ENCODE peak calls at places on chromosomes 6 and 20, in seven cellular contexts. One of them, this sample, is unnamed.

GRCh38 chr6:129500958-129501381 is 209.0 kb downstream of the ARHGAP18 start:
- DNase-seq in H9: no peak
- DNase-seq in H1: no peak
- DNase-seq in IMR-90: peak; percentile 7
- DNase-seq in mesendoderm: peak; percentile 45
- DNase-seq in mesenchymal stem cell: peak; percentile 80
- DNase-seq in trophoblast cell: no peak
- DNase-seq in this sample: no peak

GRCh38 chr6:109491207-109491938 is 8.4 kb upstream of the ZBTB24 start:
- DNase-seq in H9: no peak
- DNase-seq in H1: no peak
- DNase-seq in IMR-90: peak; percentile 29
- DNase-seq in mesendoderm: no peak
- DNase-seq in mesenchymal stem cell: peak; percentile 46
- DNase-seq in trophoblast cell: no peak
- DNase-seq in this sample: no peak

GRCh38 chr6:48641544-48641943 is 530.5 kb upstream of the PTCHD4 start:
- DNase-seq in H9: no peak
- DNase-seq in H1: no peak
- DNase-seq in IMR-90: peak; percentile 80
- DNase-seq in mesendoderm: no peak
- DNase-seq in mesenchymal stem cell: peak; percentile 1
- DNase-seq in trophoblast cell: peak; percentile 6
- DNase-seq in this sample: no peak

GRCh38 chr20:62275263-62275619 is 27.6 kb upstream of the ADRM1 start:
- DNase-seq in H9: no peak
- DNase-seq in H1: no peak
- DNase-seq in IMR-90: no peak
- DNase-seq in mesendoderm: no peak
- DNase-seq in mesenchymal stem cell: no peak
- DNase-seq in trophoblast cell: no peak
- DNase-seq in this sample: no peak

GRCh38 chr6:110949679-110950285 is 8.7 kb upstream of the GTF3C6 start:
- DNase-seq in H9: no peak
- DNase-seq in H1: no peak
- DNase-seq in IMR-90: peak; percentile 54
- DNase-seq in mesendoderm: no peak
- DNase-seq in mesenchymal stem cell: peak; percentile 33
- DNase-seq in trophoblast cell: no peak
- DNase-seq in this sample: no peak

GRCh38 chr6:86459978-86460377 is 477.4 kb upstream of the HTR1E start:
- DNase-seq in H9: no peak
- DNase-seq in H1: no peak
- DNase-seq in IMR-90: no peak
- DNase-seq in mesendoderm: no peak
- DNase-seq in mesenchymal stem cell: no peak
- DNase-seq in trophoblast cell: no peak
- DNase-seq in this sample: no peak

GRCh38 chr6:33205172-33206026 is 944 bp downstream of the HSD17B8 start:
- DNase-seq in H9: no peak
- DNase-seq in H1: no peak
- DNase-seq in IMR-90: peak; percentile 64
- DNase-seq in mesendoderm: peak; percentile 86
- DNase-seq in mesenchymal stem cell: peak; percentile 59
- DNase-seq in trophoblast cell: peak; percentile 27
- DNase-seq in this sample: no peak

GRCh38 chr20:46650575-46651090 is 626 bp downstream of the SLC13A3 start:
- DNase-seq in H9: no peak
- DNase-seq in H1: no peak
- DNase-seq in IMR-90: no peak
- DNase-seq in mesendoderm: no peak
- DNase-seq in mesenchymal stem cell: no peak
- DNase-seq in trophoblast cell: peak; percentile 11
- DNase-seq in this sample: no peak

GRCh38 chr20:51458751-51459439 is 83.6 kb downstream of the NFATC2 start:
- DNase-seq in H9: no peak
- DNase-seq in H1: no peak
- DNase-seq in IMR-90: no peak
- DNase-seq in mesendoderm: no peak
- DNase-seq in mesenchymal stem cell: no peak
- DNase-seq in trophoblast cell: no peak
- DNase-seq in this sample: no peak

GRCh38 chr6:36863670-36864540 is 10.7 kb downstream of the PPIL1 start:
- DNase-seq in H9: no peak
- DNase-seq in H1: no peak
- DNase-seq in IMR-90: no peak
- DNase-seq in mesendoderm: no peak
- DNase-seq in mesenchymal stem cell: no peak
- DNase-seq in trophoblast cell: no peak
- DNase-seq in this sample: no peak

GRCh38 chr6:4041480-4041879 is 37.5 kb downstream of the FAM217A start:
- DNase-seq in H9: no peak
- DNase-seq in H1: no peak
- DNase-seq in IMR-90: no peak
- DNase-seq in mesendoderm: no peak
- DNase-seq in mesenchymal stem cell: no peak
- DNase-seq in trophoblast cell: no peak
- DNase-seq in this sample: no peak

GRCh38 chr20:63507083-63507743 is 8.3 kb upstream of the EEF1A2 start:
- DNase-seq in H9: no peak
- DNase-seq in H1: no peak
- DNase-seq in IMR-90: no peak
- DNase-seq in mesendoderm: no peak
- DNase-seq in mesenchymal stem cell: no peak
- DNase-seq in trophoblast cell: no peak
- DNase-seq in this sample: no peak

GRCh38 chr6:125714431-125715090 is 34.9 kb upstream of the HEY2 start:
- DNase-seq in H9: no peak
- DNase-seq in H1: no peak
- DNase-seq in IMR-90: no peak
- DNase-seq in mesendoderm: no peak
- DNase-seq in mesenchymal stem cell: no peak
- DNase-seq in trophoblast cell: no peak
- DNase-seq in this sample: no peak

GRCh38 chr6:39173276-39173675 is 56.0 kb downstream of the KCNK5 start:
- DNase-seq in H9: no peak
- DNase-seq in H1: no peak
- DNase-seq in IMR-90: no peak
- DNase-seq in mesendoderm: no peak
- DNase-seq in mesenchymal stem cell: no peak
- DNase-seq in trophoblast cell: no peak
- DNase-seq in this sample: no peak

GRCh38 chr6:22067127-22067526 is 229.7 kb downstream of the PRL start:
- DNase-seq in H9: no peak
- DNase-seq in H1: no peak
- DNase-seq in IMR-90: no peak
- DNase-seq in mesendoderm: no peak
- DNase-seq in mesenchymal stem cell: no peak
- DNase-seq in trophoblast cell: no peak
- DNase-seq in this sample: no peak

GRCh38 chr6:168130168-168130651 is 51.2 kb upstream of the FRMD1 start:
- DNase-seq in H9: peak; percentile 24
- DNase-seq in H1: no peak
- DNase-seq in IMR-90: no peak
- DNase-seq in mesendoderm: no peak
- DNase-seq in mesenchymal stem cell: no peak
- DNase-seq in trophoblast cell: no peak
- DNase-seq in this sample: no peak

GRCh38 chr6:162627362-162627761 is 100.2 kb downstream of the PRKN start:
- DNase-seq in H9: no peak
- DNase-seq in H1: no peak
- DNase-seq in IMR-90: no peak
- DNase-seq in mesendoderm: no peak
- DNase-seq in mesenchymal stem cell: no peak
- DNase-seq in trophoblast cell: no peak
- DNase-seq in this sample: no peak

GRCh38 chr6:118580585-118581419 is 32.7 kb downstream of the PLN start:
- DNase-seq in H9: peak; percentile 67
- DNase-seq in H1: peak; percentile 15
- DNase-seq in IMR-90: peak; percentile 78
- DNase-seq in mesendoderm: peak; percentile 89
- DNase-seq in mesenchymal stem cell: peak; percentile 79
- DNase-seq in trophoblast cell: peak; percentile 48
- DNase-seq in this sample: peak; percentile 66

GRCh38 chr6:4280721-4281120 is 145.3 kb upstream of the ECI2 start:
- DNase-seq in H9: no peak
- DNase-seq in H1: no peak
- DNase-seq in IMR-90: peak; percentile 91
- DNase-seq in mesendoderm: peak; percentile 48
- DNase-seq in mesenchymal stem cell: peak; percentile 79
- DNase-seq in trophoblast cell: no peak
- DNase-seq in this sample: no peak

GRCh38 chr6:121826156-121826810 is 390.8 kb downstream of the GJA1 start:
- DNase-seq in H9: no peak
- DNase-seq in H1: no peak
- DNase-seq in IMR-90: peak; percentile 95
- DNase-seq in mesendoderm: peak; percentile 72
- DNase-seq in mesenchymal stem cell: peak; percentile 80
- DNase-seq in trophoblast cell: peak; percentile 44
- DNase-seq in this sample: no peak

GRCh38 chr6:38847497-38847896 is 132.4 kb downstream of the DNAH8 start:
- DNase-seq in H9: no peak
- DNase-seq in H1: no peak
- DNase-seq in IMR-90: no peak
- DNase-seq in mesendoderm: no peak
- DNase-seq in mesenchymal stem cell: no peak
- DNase-seq in trophoblast cell: no peak
- DNase-seq in this sample: no peak

GRCh38 chr6:28896505-28897392 is 27.0 kb downstream of the TRIM27 start:
- DNase-seq in H9: peak; percentile 61
- DNase-seq in H1: no peak
- DNase-seq in IMR-90: peak; percentile 55
- DNase-seq in mesendoderm: peak; percentile 90
- DNase-seq in mesenchymal stem cell: peak; percentile 83
- DNase-seq in trophoblast cell: peak; percentile 50
- DNase-seq in this sample: peak; percentile 73

GRCh38 chr6:119147101-119148053 is 68.9 kb upstream of the FAM184A start:
- DNase-seq in H9: no peak
- DNase-seq in H1: no peak
- DNase-seq in IMR-90: peak; percentile 98
- DNase-seq in mesendoderm: peak; percentile 66
- DNase-seq in mesenchymal stem cell: peak; percentile 98
- DNase-seq in trophoblast cell: peak; percentile 86
- DNase-seq in this sample: no peak

GRCh38 chr6:20791074-20791473 is 256.8 kb downstream of the CDKAL1 start:
- DNase-seq in H9: no peak
- DNase-seq in H1: no peak
- DNase-seq in IMR-90: no peak
- DNase-seq in mesendoderm: no peak
- DNase-seq in mesenchymal stem cell: no peak
- DNase-seq in trophoblast cell: no peak
- DNase-seq in this sample: no peak

GRCh38 chr20:25246182-25246943 is 1.5 kb upstream of the PYGB start:
- DNase-seq in H9: peak; percentile 8
- DNase-seq in H1: no peak
- DNase-seq in IMR-90: no peak
- DNase-seq in mesendoderm: no peak
- DNase-seq in mesenchymal stem cell: no peak
- DNase-seq in trophoblast cell: no peak
- DNase-seq in this sample: no peak
- H3K9ac ChIP-seq in H9: no peak overlapping the region
- H3K9ac ChIP-seq in H1: no peak overlapping the region
- H3K9ac ChIP-seq in IMR-90: no peak overlapping the region
- H3K9ac ChIP-seq in mesendoderm: no peak overlapping the region
- H3K9ac ChIP-seq in mesenchymal stem cell: peak overlapping the region; percentile 82
- H3K9ac ChIP-seq in trophoblast cell: no peak overlapping the region
- H3K9ac ChIP-seq in this sample: no peak overlapping the region

DNA sequence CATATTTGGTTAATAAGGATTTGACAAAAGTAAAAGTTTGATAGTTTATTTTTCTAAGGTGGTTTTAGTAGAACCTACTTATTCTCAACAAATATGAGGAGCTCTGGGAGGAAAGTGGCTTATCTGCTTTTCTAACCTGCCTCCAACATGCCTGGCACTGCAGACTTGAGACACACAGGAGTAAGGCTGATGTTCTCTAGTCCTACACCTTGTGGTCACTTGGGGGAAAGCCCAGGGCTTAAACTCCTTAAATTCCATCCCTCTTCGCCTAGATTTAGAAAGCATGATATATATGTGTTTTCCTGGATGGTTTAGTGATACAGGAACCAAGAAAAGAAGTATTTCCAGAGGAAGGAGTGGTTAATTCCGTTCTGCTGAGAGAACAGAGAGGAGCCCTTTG is 39.9 kb upstream of the SAMD5 start:
- DNase-seq in H9: no peak
- DNase-seq in H1: no peak
- DNase-seq in IMR-90: no peak
- DNase-seq in mesendoderm: peak; percentile 60
- DNase-seq in mesenchymal stem cell: no peak
- DNase-seq in trophoblast cell: no peak
- DNase-seq in this sample: no peak
- H2BK5ac ChIP-seq in H9: no peak overlapping the region
- H2BK5ac ChIP-seq in H1: no peak overlapping the region
- H2BK5ac ChIP-seq in IMR-90: no peak overlapping the region
- H2BK5ac ChIP-seq in mesendoderm: no peak overlapping the region
- H2BK5ac ChIP-seq in mesenchymal stem cell: no peak overlapping the region
- H2BK5ac ChIP-seq in trophoblast cell: no peak overlapping the region
- H2BK5ac ChIP-seq in this sample: no peak overlapping the region

DNA sequence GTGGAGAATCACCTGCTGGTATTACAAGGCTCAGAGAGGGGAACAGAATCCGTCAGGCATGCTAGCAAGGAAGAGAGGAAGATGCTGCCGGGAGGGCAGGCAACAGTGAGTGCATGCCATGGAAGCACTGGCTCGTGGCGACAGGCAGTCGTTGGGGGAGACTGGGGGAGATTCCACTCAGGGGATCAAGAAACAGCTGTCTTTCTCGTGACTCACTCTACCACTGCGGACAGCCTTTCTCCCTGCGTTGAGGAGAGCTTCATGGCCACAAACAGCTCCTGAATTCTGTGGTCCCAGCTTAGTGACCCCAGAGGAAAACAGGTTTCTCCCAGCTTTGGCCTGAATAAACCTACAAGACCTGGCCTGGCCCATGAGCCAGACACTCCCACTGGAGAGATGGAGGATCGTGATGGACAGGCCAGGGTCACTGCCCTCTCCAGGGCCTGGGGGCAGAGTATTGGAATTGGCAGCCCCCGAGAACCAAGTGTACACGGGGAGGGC is 37.4 kb downstream of the HM13 start:
- DNase-seq in H9: no peak
- DNase-seq in H1: no peak
- DNase-seq in IMR-90: no peak
- DNase-seq in mesendoderm: no peak
- DNase-seq in mesenchymal stem cell: no peak
- DNase-seq in trophoblast cell: no peak
- DNase-seq in this sample: no peak
- H3K27ac ChIP-seq in H9: no peak overlapping the region
- H3K27ac ChIP-seq in H1: no peak overlapping the region
- H3K27ac ChIP-seq in IMR-90: no peak overlapping the region
- H3K27ac ChIP-seq in mesendoderm: no peak overlapping the region
- H3K27ac ChIP-seq in mesenchymal stem cell: peak overlapping the region; percentile 97
- H3K27ac ChIP-seq in trophoblast cell: peak overlapping the region; percentile 21
- H3K27ac ChIP-seq in this sample: no peak overlapping the region

GRCh38 chr6:14713008-14713452 is 532.8 kb upstream of the JARID2 start:
- DNase-seq in H9: no peak
- DNase-seq in H1: no peak
- DNase-seq in IMR-90: peak; percentile 91
- DNase-seq in mesendoderm: no peak
- DNase-seq in mesenchymal stem cell: peak; percentile 93
- DNase-seq in trophoblast cell: peak; percentile 98
- DNase-seq in this sample: no peak
- H3K9ac ChIP-seq in H9: no peak overlapping the region
- H3K9ac ChIP-seq in H1: no peak overlapping the region
- H3K9ac ChIP-seq in IMR-90: no peak overlapping the region
- H3K9ac ChIP-seq in mesendoderm: no peak overlapping the region
- H3K9ac ChIP-seq in mesenchymal stem cell: peak overlapping the region; percentile 86
- H3K9ac ChIP-seq in trophoblast cell: no peak overlapping the region
- H3K9ac ChIP-seq in this sample: no peak overlapping the region

This sample was measured in neuronal stem cell.